ENCODE peak calls at places on chromosome 10, in ten cellular contexts. A is Calu3, V is iPS-NIHi11, B is NCI-H1092 treated with DMSO at 0.1 percent for 48 hours, H is NCI-H748 treated with DMSO at 0.1 percent for 48 hours, F is germinal center, W is myocyte, D is RWPE2, T is NCI-H187 treated with DMSO at 0.1 percent for 48 hours, E is fibroblast of lung. S is an unnamed sample.

GRCh38 chr10:3881622-3882021 is 96.6 kb upstream of the KLF6 start:
- DNase-seq in B (no peak), A (no peak), T (no peak), H (no peak), F (no peak), E (no peak), W (no peak), D (no peak), V (no peak), S (no peak)

GRCh38 chr10:17241611-17242333 is 13.7 kb downstream of the VIM start:
- DNase-seq in T (no peak), W (no peak), E (no peak), B (no peak), H (no peak), D (no peak), F (no peak), V (no peak), A (no peak), S (no peak)

GRCh38 chr10:75987610-75988009 is 556.2 kb downstream of the LRMDA start:
- DNase-seq in E (peak), H (no peak), W (peak), A (no peak), V (no peak), T (no peak), B (no peak), D (no peak), F (no peak), S (no peak)

GRCh38 chr10:14491814-14492213 is 161.1 kb upstream of the FRMD4A start:
- DNase-seq in D (no peak), B (no peak), E (no peak), F (no peak), H (no peak), V (no peak), A (no peak), W (no peak), T (no peak), S (no peak)

GRCh38 chr10:113326160-113327111 is 226.4 kb upstream of the HABP2 start:
- DNase-seq in H (no peak), F (no peak), A (peak), V (peak), E (peak), T (no peak), B (no peak), D (no peak), W (peak), S (peak)

GRCh38 chr10:74025380-74025978 is 27.6 kb downstream of the VCL start:
- DNase-seq in T (no peak), F (no peak), A (no peak), H (no peak), V (no peak), D (no peak), W (no peak), E (no peak), B (no peak), S (no peak)

GRCh38 chr10:11827414-11827813 is 4.3 kb downstream of the PROSER2 start:
- DNase-seq in D (no peak), E (no peak), B (no peak), T (no peak), H (no peak), F (no peak), A (no peak), V (no peak), W (no peak), S (no peak)

GRCh38 chr10:86262671-86263165 is 103.9 kb downstream of the GRID1 start:
- DNase-seq in W (no peak), H (no peak), B (peak), A (no peak), T (no peak), V (peak), E (peak), D (peak), F (no peak), S (peak)

GRCh38 chr10:68284007-68284406 is 47.9 kb upstream of the HNRNPH3 start:
- DNase-seq in B (no peak), F (no peak), H (no peak), T (no peak), A (no peak), W (peak), V (no peak), D (no peak), E (no peak), S (no peak)

GRCh38 chr10:95464280-95464679 is 96.9 kb downstream of the SORBS1 start:
- DNase-seq in T (no peak), W (no peak), V (no peak), H (peak), D (no peak), E (no peak), A (no peak), F (no peak), B (peak), S (no peak)

GRCh38 chr10:58666024-58666423 is 153.4 kb downstream of the BICC1 start:
- DNase-seq in V (no peak), F (no peak), E (peak), H (no peak), A (peak), D (no peak), W (no peak), T (no peak), B (no peak), S (no peak)

GRCh38 chr10:5665380-5666323 is 743 bp downstream of the ASB13 start:
- DNase-seq in H (no peak), E (peak), A (peak), T (no peak), D (no peak), B (no peak), W (peak), F (no peak), V (no peak), S (no peak)

S was measured in A673.